ENCODE peak calls at places on chromosomes 2 and 18, in six cellular contexts. S, T, R, E, L and D are unnamed samples.

GRCh38 chr2:217120429-217120828 is 260.6 kb upstream of the TNP1 start:
- DNase-seq in L (no peak), T (no peak), R (no peak), E (no peak), S (no peak), D (no peak)

GRCh38 chr2:222287862-222288479 is 10.8 kb downstream of the PAX3 start:
- DNase-seq in L (no peak), S (no peak), T (no peak), R (no peak), E (no peak), D (no peak)

GRCh38 chr2:217978536-217979150 is 24.2 kb downstream of the TNS1 start:
- DNase-seq in R (no peak), L (no peak), S (no peak), E (no peak), T (no peak), D (no peak)

GRCh38 chr2:172552547-172553291 is 3.2 kb upstream of the PDK1 start:
- DNase-seq in E (peak), S (no peak), T (no peak), L (no peak), R (no peak), D (peak)

GRCh38 chr2:132479140-132479539 is 62.5 kb downstream of the GPR39 start:
- DNase-seq in R (no peak), L (no peak), T (no peak), E (no peak), S (no peak), D (no peak)

GRCh38 chr2:47295981-47296350 is 107.0 kb upstream of the MSH2 start:
- DNase-seq in E (no peak), L (no peak), T (no peak), R (no peak), S (no peak), D (no peak)

GRCh38 chr2:50763776-50764175 is 268.2 kb downstream of the NRXN1 start:
- DNase-seq in L (no peak), S (no peak), R (no peak), T (no peak), E (no peak), D (no peak)

GRCh38 chr2:239286901-239287300 is 113.9 kb downstream of the HDAC4 start:
- DNase-seq in S (no peak), R (no peak), E (no peak), L (no peak), T (no peak), D (no peak)

GRCh38 chr2:42368817-42369550 is 8.0 kb upstream of the COX7A2L start:
- DNase-seq in S (no peak), L (peak), E (no peak), R (no peak), T (peak), D (no peak)

GRCh38 chr2:80259292-80259691 is 45.3 kb downstream of the LRRTM1 start:
- DNase-seq in S (no peak), E (no peak), L (no peak), R (no peak), T (no peak), D (no peak)

GRCh38 chr2:79887747-79888374 is 375.0 kb downstream of the CTNNA2 start:
- DNase-seq in S (no peak), E (peak), R (peak), L (no peak), T (peak), D (peak)

GRCh38 chr2:58057890-58058590 is 11.4 kb downstream of the VRK2 start:
- DNase-seq in S (no peak), T (no peak), L (no peak), E (no peak), R (no peak), D (no peak)

GRCh38 chr2:208240641-208241209 is 14.1 kb downstream of the IDH1 start:
- DNase-seq in S (no peak), L (no peak), R (no peak), E (no peak), T (no peak), D (no peak)

GRCh38 chr18:68769423-68769822 is 28.5 kb upstream of the CCDC102B start:
- DNase-seq in E (peak), L (no peak), R (no peak), T (no peak), S (no peak), D (peak)

GRCh38 chr2:129281761-129282160 is 697.7 kb upstream of the RAB6C start:
- DNase-seq in S (no peak), R (no peak), L (no peak), E (no peak), T (peak), D (no peak)

GRCh38 chr2:136917281-136917680 is 151.9 kb downstream of the THSD7B start:
- DNase-seq in T (peak), R (no peak), L (no peak), E (no peak), S (no peak), D (no peak)

GRCh38 chr18:36706313-36706881 is 122.4 kb downstream of the TPGS2 start:
- DNase-seq in E (peak), R (no peak), T (no peak), S (no peak), L (no peak), D (peak)

GRCh38 chr2:10333247-10333613 is 30.5 kb downstream of the HPCAL1 start:
- DNase-seq in S (no peak), R (no peak), E (no peak), T (peak), L (no peak), D (no peak)

GRCh38 chr2:423479-423878 is 135.6 kb upstream of the ALKAL2 start:
- DNase-seq in E (no peak), S (no peak), T (no peak), L (no peak), R (no peak), D (no peak)